ENCODE peak calls at places on chromosome 3, in four cellular contexts. One of them, this sample, is unnamed.

GRCh38 chr3:172522871-172523818 is at the start of gene TNFSF10:
- DNase-seq in H1: no peak
- DNase-seq in GM12878: peak; percentile 76
- DNase-seq in K562: no peak
- DNase-seq in this sample: peak; percentile 22

GRCh38 chr3:71226565-71227281 is 356.8 kb downstream of the FOXP1 start:
- DNase-seq in H1: no peak
- DNase-seq in GM12878: peak; percentile 28
- DNase-seq in K562: peak; percentile 15
- DNase-seq in this sample: peak; percentile 82

GRCh38 chr3:52399593-52399992 is 45.3 kb downstream of the SEMA3G start:
- DNase-seq in H1: no peak
- DNase-seq in GM12878: no peak
- DNase-seq in K562: no peak
- DNase-seq in this sample: no peak

GRCh38 chr3:123584284-123584987 is 417 bp downstream of the HACD2 start:
- DNase-seq in H1: no peak
- DNase-seq in GM12878: no peak
- DNase-seq in K562: peak; percentile 67
- DNase-seq in this sample: no peak

GRCh38 chr3:10459954-10460754 is 45.2 kb downstream of the ATP2B2 start:
- DNase-seq in H1: peak; percentile 82
- DNase-seq in GM12878: no peak
- DNase-seq in K562: peak; percentile 93
- DNase-seq in this sample: peak; percentile 84

GRCh38 chr3:187717572-187717971 is 15.2 kb upstream of the RTP2 start:
- DNase-seq in H1: no peak
- DNase-seq in GM12878: no peak
- DNase-seq in K562: no peak
- DNase-seq in this sample: peak; percentile 46

GRCh38 chr3:124680521-124680920 is 49.7 kb upstream of the UMPS start:
- DNase-seq in H1: no peak
- DNase-seq in GM12878: no peak
- DNase-seq in K562: no peak
- DNase-seq in this sample: no peak

GRCh38 chr3:32817561-32818430 is at the start of gene TRIM71:
- DNase-seq in H1: no peak
- DNase-seq in GM12878: no peak
- DNase-seq in K562: no peak
- DNase-seq in this sample: no peak

GRCh38 chr3:47542614-47543173 is 29.2 kb upstream of the ELP6 start:
- DNase-seq in H1: no peak
- DNase-seq in GM12878: no peak
- DNase-seq in K562: peak; percentile 22
- DNase-seq in this sample: peak; percentile 16

GRCh38 chr3:73298243-73299183 is 237.1 kb downstream of the EBLN2 start:
- DNase-seq in H1: no peak
- DNase-seq in GM12878: no peak
- DNase-seq in K562: no peak
- DNase-seq in this sample: no peak

GRCh38 chr3:16570113-16570512 is 35.1 kb downstream of the DAZL start:
- DNase-seq in H1: no peak
- DNase-seq in GM12878: no peak
- DNase-seq in K562: no peak
- DNase-seq in this sample: no peak

GRCh38 chr3:29284578-29284977 is 3.7 kb downstream of the RBMS3 start:
- DNase-seq in H1: no peak
- DNase-seq in GM12878: no peak
- DNase-seq in K562: no peak
- DNase-seq in this sample: peak; percentile 25
- H3K4me3 ChIP-seq in H1: no peak overlapping the region
- H3K4me3 ChIP-seq in GM12878: no peak overlapping the region
- H3K4me3 ChIP-seq in K562: no peak overlapping the region
- H3K4me3 ChIP-seq in this sample: no peak overlapping the region

DNA sequence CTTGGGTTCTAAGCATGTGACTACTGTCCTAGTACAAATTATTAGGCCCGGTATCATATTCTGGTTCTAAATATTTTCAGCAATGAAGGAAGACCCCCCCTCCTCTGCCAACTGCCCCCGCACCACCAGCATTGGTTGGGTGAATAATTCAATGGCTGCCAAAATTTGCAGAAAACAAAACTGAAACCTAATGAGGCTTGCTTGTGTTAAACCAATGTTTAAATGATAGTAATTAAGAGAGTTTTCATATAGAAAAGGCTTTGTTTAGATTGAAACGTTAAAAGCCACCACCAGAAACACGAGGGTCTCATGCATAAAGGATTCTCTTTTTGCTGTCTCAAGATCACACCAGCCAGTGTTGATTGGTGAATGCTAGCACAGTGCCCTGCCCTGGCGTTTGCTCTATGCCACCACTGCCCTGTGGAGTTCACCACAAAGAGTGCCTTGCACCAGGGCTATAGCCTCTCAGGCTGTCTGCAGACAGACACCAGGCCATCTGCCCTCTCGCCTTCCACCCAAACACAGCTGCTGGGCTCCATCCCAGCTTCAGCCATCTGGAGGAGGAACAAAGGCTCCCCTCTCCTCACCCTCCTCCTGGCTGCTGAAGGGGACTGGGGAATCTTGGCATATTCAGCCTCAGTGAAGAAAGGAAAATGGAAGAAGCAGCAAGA is 200.3 kb upstream of the PFN2 start:
- DNase-seq in H1: no peak
- DNase-seq in GM12878: no peak
- DNase-seq in K562: no peak
- DNase-seq in this sample: peak; percentile 43
- TF ChIP-seq RAD21 in H1: no peak
- TF ChIP-seq RAD21 in GM12878: no peak
- TF ChIP-seq RAD21 in K562: no peak
- TF ChIP-seq RAD21 in this sample: no peak

GRCh38 chr3:182136008-182136910 is 424.5 kb downstream of the SOX2 start:
- DNase-seq in H1: no peak
- DNase-seq in GM12878: no peak
- DNase-seq in K562: no peak
- DNase-seq in this sample: no peak
- TF ChIP-seq CHD1 in H1: no peak
- TF ChIP-seq CHD1 in GM12878: no peak
- TF ChIP-seq CHD1 in K562: no peak
- TF ChIP-seq CHD1 in this sample: no peak

GRCh38 chr3:94137377-94137776 is 74.5 kb downstream of the NSUN3 start:
- DNase-seq in H1: no peak
- DNase-seq in GM12878: no peak
- DNase-seq in K562: no peak
- DNase-seq in this sample: no peak
- H3K4me3 ChIP-seq in H1: no peak overlapping the region
- H3K4me3 ChIP-seq in GM12878: no peak overlapping the region
- H3K4me3 ChIP-seq in K562: no peak overlapping the region
- H3K4me3 ChIP-seq in this sample: no peak overlapping the region

DNA sequence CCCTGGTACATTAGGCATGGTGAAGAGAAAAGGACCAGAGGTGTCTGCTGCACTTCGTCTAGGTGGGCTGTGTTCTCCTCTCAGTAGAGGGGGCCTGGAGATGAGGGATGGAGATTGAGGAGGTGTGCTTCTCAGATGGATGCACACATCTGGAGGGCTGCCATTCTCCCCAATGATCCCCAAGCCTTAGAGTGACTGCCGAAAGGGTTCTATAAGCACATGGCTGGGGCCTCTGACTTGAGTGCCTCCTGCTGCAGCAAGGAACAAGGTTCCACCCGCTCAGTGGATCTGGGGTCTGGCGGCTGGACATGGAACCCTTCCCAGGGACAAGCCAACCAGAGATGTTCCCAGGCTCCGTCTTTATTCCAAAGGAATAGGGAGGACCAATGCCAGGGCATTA is 66.8 kb downstream of the CPN2 start:
- DNase-seq in H1: no peak
- DNase-seq in GM12878: no peak
- DNase-seq in K562: no peak
- DNase-seq in this sample: no peak
- TF ChIP-seq RAD21 in H1: no peak
- TF ChIP-seq RAD21 in GM12878: no peak
- TF ChIP-seq RAD21 in K562: no peak
- TF ChIP-seq RAD21 in this sample: no peak

GRCh38 chr3:36525115-36525711 is 144.9 kb downstream of the STAC start:
- DNase-seq in H1: no peak
- DNase-seq in GM12878: no peak
- DNase-seq in K562: no peak
- DNase-seq in this sample: peak; percentile 4
- TF ChIP-seq CHD1 in H1: no peak
- TF ChIP-seq CHD1 in GM12878: no peak
- TF ChIP-seq CHD1 in K562: no peak
- TF ChIP-seq CHD1 in this sample: no peak

This sample was measured in IMR-90.